ENCODE peak calls at places on chromosomes 2 and 18, in eight cellular contexts. V, G, H, W, Z, M, J and E are unnamed samples.

GRCh38 chr2:3199660-3200345 is 177.8 kb downstream of the EIPR1 start:
- DNase-seq in V (no peak), G (no peak), H (no peak), W (no peak), Z (no peak), M (no peak), J (no peak), E (no peak)

GRCh38 chr2:143428700-143429099 is 299.5 kb downstream of the ARHGAP15 start:
- DNase-seq in V (no peak), G (no peak), H (no peak), W (no peak), Z (no peak), M (no peak), J (no peak), E (no peak)

GRCh38 chr2:169775765-169776482 is 22.7 kb upstream of the SSB start:
- DNase-seq in V (no peak), G (no peak), H (no peak), W (no peak), Z (no peak), M (no peak), J (peak), E (no peak)

GRCh38 chr2:217305882-217306281 is 446.0 kb upstream of the TNP1 start:
- DNase-seq in V (no peak), G (no peak), H (no peak), W (no peak), Z (no peak), M (no peak), J (no peak), E (no peak)

GRCh38 chr2:20291106-20291564 is 59.5 kb downstream of the PUM2 start:
- DNase-seq in V (no peak), G (no peak), H (peak), W (no peak), Z (peak), M (no peak), J (peak), E (no peak)

GRCh38 chr2:23789012-23789411 is 137.9 kb downstream of the ATAD2B start:
- DNase-seq in V (no peak), G (no peak), H (no peak), W (no peak), Z (no peak), M (no peak), J (no peak), E (no peak)

GRCh38 chr18:1047406-1047805 is 142.7 kb downstream of the ADCYAP1 start:
- DNase-seq in V (no peak), G (no peak), H (no peak), W (no peak), Z (no peak), M (no peak), J (no peak), E (no peak)

GRCh38 chr18:2903006-2903405 is 56.2 kb downstream of the EMILIN2 start:
- DNase-seq in V (peak), G (no peak), H (no peak), W (peak), Z (no peak), M (no peak), J (peak), E (no peak)

GRCh38 chr2:139160838-139161237 is 380.6 kb upstream of the NXPH2 start:
- DNase-seq in V (no peak), G (no peak), H (no peak), W (no peak), Z (no peak), M (no peak), J (no peak), E (no peak)

GRCh38 chr2:2933421-2933820 is 444.2 kb downstream of the EIPR1 start:
- DNase-seq in V (no peak), G (peak), H (no peak), W (no peak), Z (no peak), M (no peak), J (no peak), E (no peak)

GRCh38 chr2:144331652-144332355 is 188.1 kb downstream of the ZEB2 start:
- DNase-seq in V (peak), G (no peak), H (peak), W (peak), Z (no peak), M (peak), J (no peak), E (no peak)

GRCh38 chr18:47397671-47398319 is 146.3 kb upstream of the SKOR2 start:
- DNase-seq in V (no peak), G (no peak), H (peak), W (no peak), Z (no peak), M (no peak), J (no peak), E (no peak)

GRCh38 chr2:160993543-160994090 is 166.6 kb upstream of the TANK start:
- DNase-seq in V (no peak), G (no peak), H (no peak), W (no peak), Z (no peak), M (no peak), J (no peak), E (no peak)

GRCh38 chr2:28451793-28452533 is 43.9 kb upstream of the PLB1 start:
- DNase-seq in V (no peak), G (no peak), H (no peak), W (no peak), Z (no peak), M (no peak), J (no peak), E (no peak)

GRCh38 chr18:73244411-73244810 is 376.6 kb upstream of the NETO1 start:
- DNase-seq in V (no peak), G (no peak), H (no peak), W (no peak), Z (no peak), M (no peak), J (peak), E (no peak)

GRCh38 chr2:222708274-222708710 is 36.8 kb downstream of the MOGAT1 start:
- DNase-seq in V (peak), G (no peak), H (peak), W (peak), Z (peak), M (peak), J (peak), E (peak)

GRCh38 chr2:237873961-237874551 is 14.6 kb downstream of the RAMP1 start:
- DNase-seq in V (no peak), G (no peak), H (no peak), W (peak), Z (no peak), M (no peak), J (no peak), E (no peak)

GRCh38 chr2:142863485-142863921 is 14.0 kb upstream of the KYNU start:
- DNase-seq in V (no peak), G (no peak), H (no peak), W (no peak), Z (no peak), M (no peak), J (peak), E (no peak)

GRCh38 chr2:30191831-30192271 is 39.5 kb upstream of the LBH start:
- DNase-seq in V (no peak), G (no peak), H (no peak), W (no peak), Z (no peak), M (no peak), J (no peak), E (no peak)

GRCh38 chr2:25388491-25388890 is 46.8 kb upstream of the DNMT3A start:
- DNase-seq in V (peak), G (no peak), H (peak), W (no peak), Z (no peak), M (no peak), J (no peak), E (no peak)

GRCh38 chr18:13379930-13380665 is 161.5 kb downstream of the LDLRAD4 start:
- DNase-seq in V (no peak), G (no peak), H (no peak), W (no peak), Z (no peak), M (no peak), J (no peak), E (no peak)

GRCh38 chr2:142323206-142323605 is 192.4 kb upstream of the LRP1B start:
- DNase-seq in V (no peak), G (no peak), H (no peak), W (no peak), Z (no peak), M (no peak), J (no peak), E (no peak)

GRCh38 chr18:25109484-25109883 is 242.5 kb downstream of the ZNF521 start:
- DNase-seq in V (no peak), G (no peak), H (no peak), W (no peak), Z (no peak), M (no peak), J (peak), E (no peak)

GRCh38 chr2:120768112-120769048 is 32.7 kb downstream of the GLI2 start:
- DNase-seq in V (peak), G (no peak), H (no peak), W (peak), Z (no peak), M (no peak), J (no peak), E (no peak)